ENCODE peak calls at places on chromosomes 3 and 15, in five cellular contexts. O is GM23248, I is neural progenitor cell, H is stomach, N is spleen. F is an unnamed sample. For H3K4me1, the result is how much of the 10 kb centered on the place peaks cover.

GRCh38 chr3:46700772-46701171 is 420 bp upstream of the TMIE start:
- DNase-seq in O (no peak), I (peak), H (no peak), N (no peak), F (peak)

GRCh38 chr3:188262913-188263683 is 109.1 kb downstream of the LPP start:
- DNase-seq in O (peak), I (no peak), H (no peak), N (no peak), F (no peak)

GRCh38 chr3:189349772-189350171 is 178.0 kb downstream of the TPRG1 start:
- DNase-seq in O (peak), I (no peak), H (no peak), N (no peak), F (no peak)

GRCh38 chr3:62735510-62735909 is 139.7 kb downstream of the CADPS start:
- DNase-seq in O (no peak), I (no peak), H (no peak), N (no peak), F (no peak)

GRCh38 chr15:65833501-65834220 is 35.6 kb upstream of the RAB11A start:
- DNase-seq in O (no peak), I (no peak), H (peak), N (no peak), F (peak)

GRCh38 chr15:26985050-26985449 is 14.1 kb downstream of the GABRG3 start:
- DNase-seq in O (no peak), I (no peak), H (no peak), N (no peak), F (no peak)

GRCh38 chr15:49530106-49530505 is 90.5 kb downstream of the FAM227B start:
- DNase-seq in O (peak), I (no peak), H (no peak), N (no peak), F (no peak)

GRCh38 chr3:99487894-99488293 is 150.5 kb upstream of the COL8A1 start:
- DNase-seq in O (peak), I (no peak), H (no peak), N (no peak), F (no peak)

GRCh38 chr3:143973352-143974021 is 1.9 kb downstream of the DIPK2A start:
- DNase-seq in O (peak), I (peak), H (no peak), N (no peak), F (no peak)

GRCh38 chr15:34696506-34696905 is 58.3 kb downstream of the GJD2 start:
- DNase-seq in O (no peak), I (no peak), H (no peak), N (no peak), F (no peak)

GRCh38 chr3:37753428-37753827 is 108.3 kb upstream of the CTDSPL start:
- DNase-seq in O (no peak), I (no peak), H (no peak), N (no peak), F (no peak)

GRCh38 chr3:11545186-11545851 is 98.4 kb downstream of the VGLL4 start:
- DNase-seq in O (peak), I (no peak), H (no peak), N (peak), F (no peak)

GRCh38 chr3:32340039-32340438 is 51.6 kb upstream of the CMTM7 start:
- DNase-seq in O (peak), I (peak), H (no peak), N (no peak), F (peak)

GRCh38 chr3:150170843-150171513 is 200.3 kb upstream of the PFN2 start:
- DNase-seq in O (no peak), I (no peak), H (no peak), N (no peak), F (no peak)

GRCh38 chr15:85010114-85010471 is 28.4 kb downstream of the PDE8A start:
- DNase-seq in O (no peak), I (no peak), H (no peak), N (no peak), F (no peak)

GRCh38 chr3:183050706-183051105 is 48.6 kb downstream of the MCCC1 start:
- DNase-seq in O (no peak), I (no peak), H (no peak), N (no peak), F (no peak)

GRCh38 chr15:88990185-88990679 is 77.1 kb upstream of the MFGE8 start:
- DNase-seq in O (no peak), I (no peak), H (no peak), N (no peak), F (peak)

GRCh38 chr15:44186724-44187123 is 8.3 kb downstream of the FRMD5 start:
- DNase-seq in O (no peak), I (no peak), H (no peak), N (no peak), F (no peak)

GRCh38 chr3:144229237-144229830 is 257.7 kb downstream of the DIPK2A start:
- DNase-seq in O (no peak), I (no peak), H (no peak), N (no peak), F (no peak)

GRCh38 chr3:160981217-160981938 is 123.8 kb downstream of the B3GALNT1 start:
- DNase-seq in O (no peak), I (no peak), H (no peak), N (no peak), F (no peak)

GRCh38 chr3:114120211-114120610 is 58.6 kb downstream of the DRD3 start:
- DNase-seq in O (no peak), I (no peak), H (no peak), N (no peak), F (no peak)

GRCh38 chr3:187808466-187809291 is 63.4 kb upstream of the BCL6 start:
- DNase-seq in O (no peak), I (peak), H (no peak), N (no peak), F (no peak)

GRCh38 chr15:75928680-75929608 is 25.3 kb downstream of the FBXO22 start:
- DNase-seq in O (peak), I (peak), H (peak), N (no peak), F (peak)

GRCh38 chr3:36969540-36970432 is 23.1 kb downstream of the EPM2AIP1 start:
- DNase-seq in O (peak), I (peak), H (no peak), N (no peak), F (peak)

GRCh38 chr3:56801151-56801596 is 575 bp downstream of the ARHGEF3 start:
- DNase-seq in O (no peak), I (no peak), H (no peak), N (peak), F (no peak)

GRCh38 chr3:80023010-80023409 is 255.2 kb upstream of the ROBO1 start:
- DNase-seq in O (no peak), I (no peak), H (no peak), N (no peak), F (no peak)

GRCh38 chr3:46122046-46122445 is 86.1 kb downstream of the CCR1 start:
- DNase-seq in O (no peak), I (no peak), H (no peak), N (no peak), F (no peak)

GRCh38 chr15:52066842-52067544 is 45.6 kb downstream of the BCL2L10 start:
- DNase-seq in O (no peak), I (no peak), H (no peak), N (no peak), F (no peak)

GRCh38 chr3:111729087-111729846 is 129.8 kb upstream of the PHLDB2 start:
- DNase-seq in O (peak), I (no peak), H (peak), N (no peak), F (no peak)

GRCh38 chr3:65356331-65357286 is 668.8 kb upstream of the ADAMTS9 start:
- DNase-seq in O (peak), I (peak), H (no peak), N (no peak), F (no peak)

DNA sequence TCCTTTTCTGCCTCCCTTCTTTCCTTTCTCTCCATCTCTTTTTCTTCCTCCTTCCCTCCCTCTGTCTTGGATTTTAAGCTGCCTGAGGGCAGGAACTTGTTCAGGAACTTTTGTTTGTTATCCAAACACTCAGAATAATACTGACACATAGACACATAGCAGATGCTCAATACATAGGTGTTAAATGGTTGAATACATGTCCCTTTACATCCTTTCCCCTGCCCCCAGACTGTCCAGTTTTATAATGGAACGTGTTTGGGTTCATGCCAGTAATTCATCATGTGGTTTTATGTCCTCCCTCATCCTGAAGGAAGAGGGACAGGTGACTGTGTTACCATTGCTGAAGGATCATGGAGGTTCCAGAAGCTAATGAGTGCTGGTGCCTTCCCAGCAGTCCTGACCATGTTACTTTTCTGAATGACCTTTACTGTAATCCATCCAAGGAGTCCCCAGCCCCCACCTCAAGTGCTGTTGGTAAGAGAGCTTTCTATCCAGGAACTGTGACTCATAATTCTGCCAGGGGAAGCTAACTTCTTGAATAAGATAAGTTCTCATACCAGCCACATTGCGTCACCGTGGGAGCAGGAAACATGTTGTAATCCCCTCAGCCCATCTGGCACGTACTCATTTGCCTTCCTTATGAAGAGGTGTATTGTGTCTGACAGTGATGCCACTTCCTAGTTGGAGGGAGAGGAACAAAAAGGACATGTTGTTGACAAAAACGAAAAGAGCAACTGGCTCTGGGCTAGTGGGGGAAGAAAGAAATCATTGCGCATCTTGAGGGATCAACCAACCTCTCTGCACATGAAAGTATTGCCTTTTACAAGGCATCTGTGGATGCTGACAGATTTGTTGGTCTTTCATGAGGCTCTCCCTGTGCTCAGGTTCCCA is 52.4 kb downstream of the IL1RAP start:
- DNase-seq in O (peak), I (no peak), H (peak), N (peak), F (no peak)
- H3K4me1 ChIP-seq in O (under half), I (under half), H (under half), N (under half), F (under half)

GRCh38 chr3:193826126-193826795 is 233.3 kb downstream of the OPA1 start:
- DNase-seq in O (peak), I (no peak), H (peak), N (no peak), F (no peak)
- H3K4me1 ChIP-seq in O (under half), I (under half), H (under half), N (under half), F (under half)

GRCh38 chr3:134325106-134325705 is 49.0 kb downstream of the AMOTL2 start:
- DNase-seq in O (peak), I (no peak), H (no peak), N (no peak), F (no peak)
- H3K4me1 ChIP-seq in O (half or more), I (under half), H (under half), N (under half), F (under half)

GRCh38 chr3:16070707-16071106 is 103.8 kb upstream of the GALNT15 start:
- DNase-seq in O (no peak), I (no peak), H (no peak), N (no peak), F (no peak)
- H3K4me1 ChIP-seq in O (half or more), I (under half), H (under half), N (under half), F (under half)

GRCh38 chr3:50356553-50356952 is 2.8 kb downstream of the TMEM115 start:
- DNase-seq in O (peak), I (no peak), H (peak), N (no peak), F (no peak)
- H3K4me1 ChIP-seq in O (under half), I (under half), H (under half), N (half or more), F (under half)

GRCh38 chr3:141441381-141442365 is 45.2 kb upstream of the RASA2 start:
- DNase-seq in O (peak), I (peak), H (peak), N (peak), F (peak)
- H3K4me1 ChIP-seq in O (under half), I (under half), H (under half), N (under half), F (under half)

GRCh38 chr15:99514306-99514705 is 51.5 kb upstream of the MEF2A start:
- DNase-seq in O (peak), I (no peak), H (no peak), N (peak), F (no peak)
- H3K4me1 ChIP-seq in O (under half), I (under half), H (under half), N (under half), F (under half)

DNA sequence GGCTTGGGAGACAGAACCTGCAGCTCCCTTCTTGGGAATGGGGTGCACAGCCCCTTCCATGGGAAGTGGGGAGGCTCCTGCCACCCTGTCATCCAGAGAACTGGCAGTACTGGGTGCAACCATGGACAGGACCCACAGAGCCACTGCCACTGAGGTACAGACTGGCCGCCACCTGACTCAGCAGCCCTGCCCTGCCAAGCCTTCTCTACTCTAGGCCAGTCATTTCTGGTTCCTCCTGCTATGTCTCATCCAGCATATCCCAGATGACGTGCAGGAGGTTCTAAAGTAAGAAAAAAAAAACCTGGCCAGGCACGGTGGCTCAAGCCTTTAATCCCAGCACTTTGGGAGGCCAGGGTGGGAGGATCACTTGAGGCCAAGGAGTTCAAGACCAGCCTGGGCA is 76.9 kb upstream of the RPL32 start:
- DNase-seq in O (peak), I (no peak), H (no peak), N (no peak), F (no peak)
- H3K4me1 ChIP-seq in O (under half), I (under half), H (under half), N (under half), F (under half)

DNA sequence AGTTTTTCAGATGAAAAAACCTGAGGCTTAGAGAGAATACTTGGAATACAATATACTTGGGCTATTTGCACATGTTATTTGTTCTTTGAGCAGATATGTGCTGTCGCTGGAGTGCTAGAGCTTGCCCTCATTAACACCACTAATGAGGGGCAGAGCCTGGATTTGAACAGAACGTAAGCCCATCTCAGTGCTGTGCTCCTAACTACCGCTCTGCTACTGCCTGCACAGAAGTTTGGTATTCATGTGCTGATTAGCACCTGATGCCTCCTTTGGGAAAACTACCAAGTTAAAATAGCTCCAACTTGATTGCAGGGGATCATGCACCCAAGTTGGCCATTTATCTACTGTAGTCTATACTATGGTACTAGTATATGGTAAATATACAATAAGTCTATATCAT is 3.6 kb downstream of the GPR87 start:
- DNase-seq in O (no peak), I (no peak), H (no peak), N (no peak), F (no peak)
- H3K4me1 ChIP-seq in O (under half), I (under half), H (under half), N (under half), F (under half)

GRCh38 chr15:73633111-73633990 is at the start of gene NPTN:
- DNase-seq in O (peak), I (peak), H (peak), N (peak), F (peak)
- H3K4me1 ChIP-seq in O (half or more), I (under half), H (under half), N (half or more), F (under half)

F was measured in BE2C.